ENCODE peak calls at places on chromosomes 16 and 17, in six cellular contexts. One of them, this sample, is unnamed.

GRCh38 chr17:65058615-65059014 is 2.1 kb upstream of the GNA13 start:
- DNase-seq in mammary epithelial cell: peak; percentile 88
- DNase-seq in HepG2: no peak
- DNase-seq in colonic mucosa: no peak
- DNase-seq in heart left ventricle: no peak
- DNase-seq in MM.1S: no peak
- DNase-seq in this sample: no peak

GRCh38 chr16:3726021-3726687 is 8.8 kb upstream of the TRAP1 start:
- DNase-seq in mammary epithelial cell: no peak
- DNase-seq in HepG2: no peak
- DNase-seq in colonic mucosa: no peak
- DNase-seq in heart left ventricle: no peak
- DNase-seq in MM.1S: no peak
- DNase-seq in this sample: no peak

GRCh38 chr17:2398655-2399571 is 1.9 kb downstream of the MNT start:
- DNase-seq in mammary epithelial cell: peak; percentile 74
- DNase-seq in HepG2: peak; percentile 86
- DNase-seq in colonic mucosa: peak; percentile 69
- DNase-seq in heart left ventricle: peak; percentile 75
- DNase-seq in MM.1S: peak; percentile 43
- DNase-seq in this sample: peak; percentile 66

GRCh38 chr17:59074494-59074893 is 32.2 kb downstream of the TRIM37 start:
- DNase-seq in mammary epithelial cell: peak; percentile 78
- DNase-seq in HepG2: no peak
- DNase-seq in colonic mucosa: no peak
- DNase-seq in heart left ventricle: no peak
- DNase-seq in MM.1S: no peak
- DNase-seq in this sample: no peak

GRCh38 chr17:68509151-68510057 is 2.8 kb upstream of the PRKAR1A start:
- DNase-seq in mammary epithelial cell: no peak
- DNase-seq in HepG2: peak; percentile 77
- DNase-seq in colonic mucosa: peak; percentile 58
- DNase-seq in heart left ventricle: peak; percentile 80
- DNase-seq in MM.1S: peak; percentile 47
- DNase-seq in this sample: no peak

GRCh38 chr16:56600398-56600999 is 7.9 kb upstream of the MT2A start:
- DNase-seq in mammary epithelial cell: peak; percentile 48
- DNase-seq in HepG2: peak; percentile 59
- DNase-seq in colonic mucosa: no peak
- DNase-seq in heart left ventricle: no peak
- DNase-seq in MM.1S: peak; percentile 66
- DNase-seq in this sample: peak; percentile 43

GRCh38 chr17:57480438-57481196 is 224.3 kb downstream of the MSI2 start:
- DNase-seq in mammary epithelial cell: peak; percentile 79
- DNase-seq in HepG2: peak; percentile 31
- DNase-seq in colonic mucosa: no peak
- DNase-seq in heart left ventricle: no peak
- DNase-seq in MM.1S: peak; percentile 84
- DNase-seq in this sample: no peak

GRCh38 chr16:30066882-30067583 is 1.5 kb downstream of the ALDOA start:
- DNase-seq in mammary epithelial cell: peak; percentile 22
- DNase-seq in HepG2: no peak
- DNase-seq in colonic mucosa: peak; percentile 62
- DNase-seq in heart left ventricle: peak; percentile 69
- DNase-seq in MM.1S: no peak
- DNase-seq in this sample: no peak

GRCh38 chr17:65370669-65371126 is 190.8 kb downstream of the AXIN2 start:
- DNase-seq in mammary epithelial cell: no peak
- DNase-seq in HepG2: peak; percentile 90
- DNase-seq in colonic mucosa: peak; percentile 92
- DNase-seq in heart left ventricle: no peak
- DNase-seq in MM.1S: no peak
- DNase-seq in this sample: no peak

GRCh38 chr16:77738706-77739105 is 16.4 kb downstream of the NUDT7 start:
- DNase-seq in mammary epithelial cell: peak; percentile 95
- DNase-seq in HepG2: no peak
- DNase-seq in colonic mucosa: no peak
- DNase-seq in heart left ventricle: no peak
- DNase-seq in MM.1S: no peak
- DNase-seq in this sample: no peak

GRCh38 chr17:62703269-62703775 is 75.9 kb downstream of the MRC2 start:
- DNase-seq in mammary epithelial cell: peak; percentile 84
- DNase-seq in HepG2: no peak
- DNase-seq in colonic mucosa: no peak
- DNase-seq in heart left ventricle: peak; percentile 68
- DNase-seq in MM.1S: no peak
- DNase-seq in this sample: no peak

DNA sequence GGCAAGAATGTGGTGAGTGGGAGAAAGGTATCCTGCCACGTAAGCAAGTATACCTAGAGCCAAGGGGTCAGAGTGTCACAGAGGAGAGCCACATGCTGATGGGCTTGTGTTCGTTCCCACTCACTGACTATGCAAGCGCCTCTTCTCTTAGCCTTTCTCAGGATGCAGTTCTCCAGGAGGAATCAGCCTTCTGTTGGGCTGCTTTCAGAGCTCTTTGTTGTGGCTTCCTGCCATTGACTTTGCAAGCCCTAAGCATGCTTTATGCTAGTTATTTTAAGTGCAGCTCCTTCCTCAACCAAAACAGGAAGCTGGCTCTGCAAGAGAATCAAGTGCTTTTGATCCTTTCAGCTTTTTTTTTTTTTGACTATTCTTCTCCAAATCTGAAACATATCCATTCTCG is 66.6 kb downstream of the SIAH1 start:
- DNase-seq in mammary epithelial cell: no peak
- DNase-seq in HepG2: no peak
- DNase-seq in colonic mucosa: no peak
- DNase-seq in heart left ventricle: no peak
- DNase-seq in MM.1S: peak; percentile 80
- DNase-seq in this sample: peak; percentile 69
- H3K4me1 ChIP-seq in mammary epithelial cell: peaks cover 7% of the 10 kb centered on the region
- H3K4me1 ChIP-seq in HepG2: no peaks in the 10 kb centered on the region
- H3K4me1 ChIP-seq in colonic mucosa: no peaks in the 10 kb centered on the region
- H3K4me1 ChIP-seq in heart left ventricle: peaks cover 23% of the 10 kb centered on the region
- H3K4me1 ChIP-seq in MM.1S: peaks cover 33% of the 10 kb centered on the region
- H3K4me1 ChIP-seq in this sample: peaks cover 32% of the 10 kb centered on the region

DNA sequence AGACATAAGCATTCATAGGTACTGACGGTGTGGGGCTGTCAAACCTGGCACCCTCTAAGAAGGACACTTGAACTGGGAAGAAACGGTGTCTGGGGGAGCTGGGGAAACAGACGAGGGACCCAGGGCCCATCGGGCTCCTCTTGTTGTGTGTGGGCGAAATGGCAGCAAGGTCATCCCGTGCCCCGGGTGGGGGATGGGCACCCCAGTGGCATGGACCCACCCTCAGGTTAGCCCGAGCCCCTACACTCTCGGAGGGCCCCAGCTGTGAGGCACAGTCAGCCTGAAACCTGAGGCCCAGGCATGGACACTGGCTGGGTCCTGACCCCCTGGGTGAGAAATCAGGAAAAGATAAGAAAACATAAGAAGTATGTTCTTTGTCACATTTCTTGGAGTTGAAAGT is 57.1 kb downstream of the MYO18A start:
- DNase-seq in mammary epithelial cell: no peak
- DNase-seq in HepG2: no peak
- DNase-seq in colonic mucosa: no peak
- DNase-seq in heart left ventricle: no peak
- DNase-seq in MM.1S: no peak
- DNase-seq in this sample: no peak
- H3K4me1 ChIP-seq in mammary epithelial cell: peaks cover 3% of the 10 kb centered on the region
- H3K4me1 ChIP-seq in HepG2: no peaks in the 10 kb centered on the region
- H3K4me1 ChIP-seq in colonic mucosa: peaks cover 11% of the 10 kb centered on the region
- H3K4me1 ChIP-seq in heart left ventricle: peaks cover 44% of the 10 kb centered on the region
- H3K4me1 ChIP-seq in MM.1S: no peaks in the 10 kb centered on the region
- H3K4me1 ChIP-seq in this sample: peaks cover 7% of the 10 kb centered on the region

GRCh38 chr17:83052241-83052564 is 27.2 kb upstream of the METRNL start:
- DNase-seq in mammary epithelial cell: no peak
- DNase-seq in HepG2: no peak
- DNase-seq in colonic mucosa: no peak
- DNase-seq in heart left ventricle: no peak
- DNase-seq in MM.1S: no peak
- DNase-seq in this sample: no peak

GRCh38 chr17:83053779-83054451 is 25.5 kb upstream of the METRNL start:
- DNase-seq in mammary epithelial cell: no peak
- DNase-seq in HepG2: no peak
- DNase-seq in colonic mucosa: peak; percentile 43
- DNase-seq in heart left ventricle: peak; percentile 71
- DNase-seq in MM.1S: no peak
- DNase-seq in this sample: no peak

GRCh38 chr17:83051423-83052240 is 27.8 kb upstream of the METRNL start:
- DNase-seq in mammary epithelial cell: peak; percentile 95
- DNase-seq in HepG2: peak; percentile 96
- DNase-seq in colonic mucosa: peak; percentile 95
- DNase-seq in heart left ventricle: peak; percentile 99
- DNase-seq in MM.1S: peak; percentile 92
- DNase-seq in this sample: peak; percentile 98

GRCh38 chr17:83053021-83053778 is 26.2 kb upstream of the METRNL start:
- DNase-seq in mammary epithelial cell: no peak
- DNase-seq in HepG2: no peak
- DNase-seq in colonic mucosa: peak; percentile 31
- DNase-seq in heart left ventricle: peak; percentile 61
- DNase-seq in MM.1S: no peak
- DNase-seq in this sample: no peak

DNA sequence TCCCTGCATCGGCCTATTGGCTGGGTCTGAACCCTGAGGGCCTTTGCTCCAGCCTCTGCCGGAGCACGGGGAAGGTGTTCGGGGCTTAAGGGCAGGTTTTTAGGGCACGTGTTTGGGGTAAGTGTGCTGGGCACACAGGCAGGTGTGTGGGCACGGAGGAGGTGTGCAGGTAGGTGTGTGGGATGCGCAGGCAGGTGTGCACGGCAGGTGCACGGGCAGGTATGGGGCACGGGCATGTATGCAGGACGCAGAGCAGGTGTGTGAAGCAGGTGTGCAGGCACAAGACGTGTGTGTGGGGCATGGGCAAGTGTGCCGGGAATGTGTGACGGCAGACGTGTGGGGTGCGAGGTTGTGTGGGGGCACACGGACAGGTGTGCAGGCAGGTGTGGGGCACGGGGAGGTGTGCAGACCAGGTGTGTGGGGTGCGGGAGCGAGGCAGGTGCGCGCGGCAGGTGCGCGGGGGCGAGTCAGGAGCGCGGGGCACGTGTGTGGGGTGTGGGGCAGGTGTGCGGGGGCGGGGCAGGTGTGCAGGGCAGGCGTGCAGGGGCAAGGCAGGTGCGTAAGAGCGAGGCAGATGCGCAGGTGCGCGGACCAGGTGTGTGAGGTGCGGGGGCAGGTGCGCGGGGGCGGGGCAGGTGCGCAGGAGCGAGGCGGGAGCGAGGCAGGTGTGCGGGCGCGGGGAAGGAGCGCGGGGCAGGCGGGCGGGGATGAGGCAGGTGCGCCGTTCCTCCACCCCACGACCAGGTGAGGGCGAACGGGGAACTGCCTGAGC is 28.6 kb upstream of the METRNL start:
- DNase-seq in mammary epithelial cell: no peak
- DNase-seq in HepG2: no peak
- DNase-seq in colonic mucosa: peak; percentile 63
- DNase-seq in heart left ventricle: peak; percentile 62
- DNase-seq in MM.1S: peak; percentile 35
- DNase-seq in this sample: no peak
- H3K4me1 ChIP-seq in mammary epithelial cell: peaks cover 19% of the 10 kb centered on the region
- H3K4me1 ChIP-seq in HepG2: peaks cover 77% of the 10 kb centered on the region
- H3K4me1 ChIP-seq in colonic mucosa: peaks cover 4% of the 10 kb centered on the region
- H3K4me1 ChIP-seq in heart left ventricle: peaks cover 25% of the 10 kb centered on the region
- H3K4me1 ChIP-seq in MM.1S: no peaks in the 10 kb centered on the region
- H3K4me1 ChIP-seq in this sample: peaks cover 43% of the 10 kb centered on the region

GRCh38 chr17:46136820-46137219 is 56.4 kb downstream of the KANSL1 start:
- DNase-seq in mammary epithelial cell: no peak
- DNase-seq in HepG2: no peak
- DNase-seq in colonic mucosa: no peak
- DNase-seq in heart left ventricle: no peak
- DNase-seq in MM.1S: no peak
- DNase-seq in this sample: no peak
- H3K4me1 ChIP-seq in mammary epithelial cell: peaks cover 5% of the 10 kb centered on the region
- H3K4me1 ChIP-seq in HepG2: peaks cover 51% of the 10 kb centered on the region
- H3K4me1 ChIP-seq in colonic mucosa: peaks cover 8% of the 10 kb centered on the region
- H3K4me1 ChIP-seq in heart left ventricle: peaks cover 71% of the 10 kb centered on the region
- H3K4me1 ChIP-seq in MM.1S: peaks cover 15% of the 10 kb centered on the region
- H3K4me1 ChIP-seq in this sample: peaks cover 98% of the 10 kb centered on the region

GRCh38 chr17:4845128-4845527 is 12.0 kb downstream of the MINK1 start:
- DNase-seq in mammary epithelial cell: no peak
- DNase-seq in HepG2: no peak
- DNase-seq in colonic mucosa: no peak
- DNase-seq in heart left ventricle: no peak
- DNase-seq in MM.1S: no peak
- DNase-seq in this sample: no peak
- H3K4me1 ChIP-seq in mammary epithelial cell: peaks cover 43% of the 10 kb centered on the region
- H3K4me1 ChIP-seq in HepG2: peaks cover 52% of the 10 kb centered on the region
- H3K4me1 ChIP-seq in colonic mucosa: peaks cover 5% of the 10 kb centered on the region
- H3K4me1 ChIP-seq in heart left ventricle: peaks cover 29% of the 10 kb centered on the region
- H3K4me1 ChIP-seq in MM.1S: no peaks in the 10 kb centered on the region
- H3K4me1 ChIP-seq in this sample: peaks cover 24% of the 10 kb centered on the region

DNA sequence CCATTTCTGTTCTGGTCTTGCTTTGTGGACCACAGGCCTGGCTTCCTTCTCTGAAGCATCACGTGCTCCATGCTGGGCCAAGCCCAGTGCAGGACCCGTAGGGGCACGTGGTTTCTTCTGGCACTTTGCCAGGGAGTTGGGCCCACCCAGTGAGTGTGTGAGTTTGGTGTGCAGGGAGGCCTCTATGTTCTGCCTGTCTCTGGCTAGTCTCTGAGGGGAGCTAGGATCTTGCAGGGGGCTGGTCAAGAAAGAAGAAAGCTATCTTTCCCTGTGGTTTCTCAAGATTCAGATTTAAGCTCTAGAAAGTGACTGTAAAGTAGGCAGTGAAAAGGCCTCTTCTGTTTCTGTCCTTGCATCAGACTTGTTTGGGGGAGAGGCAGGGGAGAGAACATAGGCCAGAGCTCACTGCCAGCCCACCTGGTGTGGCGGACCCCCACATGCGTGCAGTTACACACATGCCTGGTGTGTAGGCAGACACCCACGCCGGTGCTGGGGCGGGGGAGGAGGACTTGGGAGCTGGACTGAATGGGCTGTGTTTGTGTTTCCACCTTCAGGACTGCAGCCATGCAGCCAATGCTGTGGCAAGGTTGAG is 11.8 kb downstream of the LASP1 start:
- DNase-seq in mammary epithelial cell: no peak
- DNase-seq in HepG2: no peak
- DNase-seq in colonic mucosa: peak; percentile 68
- DNase-seq in heart left ventricle: peak; percentile 81
- DNase-seq in MM.1S: no peak
- DNase-seq in this sample: no peak
- H3K4me1 ChIP-seq in mammary epithelial cell: peaks cover 72% of the 10 kb centered on the region
- H3K4me1 ChIP-seq in HepG2: peaks cover 78% of the 10 kb centered on the region
- H3K4me1 ChIP-seq in colonic mucosa: peaks cover 53% of the 10 kb centered on the region
- H3K4me1 ChIP-seq in heart left ventricle: peaks cover 89% of the 10 kb centered on the region
- H3K4me1 ChIP-seq in MM.1S: peaks cover 19% of the 10 kb centered on the region
- H3K4me1 ChIP-seq in this sample: peaks cover 100% of the 10 kb centered on the region

GRCh38 chr17:49969794-49970389 is 902 bp downstream of the DLX4 start:
- DNase-seq in mammary epithelial cell: no peak
- DNase-seq in HepG2: no peak
- DNase-seq in colonic mucosa: no peak
- DNase-seq in heart left ventricle: no peak
- DNase-seq in MM.1S: no peak
- DNase-seq in this sample: no peak
- H3K4me1 ChIP-seq in mammary epithelial cell: peaks cover 29% of the 10 kb centered on the region
- H3K4me1 ChIP-seq in HepG2: peaks cover 47% of the 10 kb centered on the region
- H3K4me1 ChIP-seq in colonic mucosa: peaks cover 7% of the 10 kb centered on the region
- H3K4me1 ChIP-seq in heart left ventricle: peaks cover 42% of the 10 kb centered on the region
- H3K4me1 ChIP-seq in MM.1S: no peaks in the 10 kb centered on the region
- H3K4me1 ChIP-seq in this sample: peaks cover 45% of the 10 kb centered on the region

This sample was measured in CD4-positive, alpha-beta memory T cell.